ENCODE peak calls at places on chromosomes 13 and 19, in eight cellular contexts. J, C, Z, R, I, D, X and K are unnamed samples.
A peak's percentile ranks its signal among the peaks of the same experiment; 100 is the strongest.

GRCh38 chr13:31261241-31261640 is 61.5 kb downstream of the B3GLCT start:
- DNase-seq in J (no peak), C (no peak), Z (no peak), R (no peak), I (no peak), D (no peak), X (no peak), K (no peak)

GRCh38 chr13:109154546-109154945 is 525.1 kb downstream of the MYO16 start:
- DNase-seq in J (no peak), C (no peak), Z (no peak), R (no peak), I (no peak), D (no peak), X (no peak), K (no peak)

GRCh38 chr19:18574691-18575291 is 3.1 kb downstream of the UBA52 start:
- DNase-seq in J (no peak), C (no peak), Z (no peak), R (no peak), I (no peak), D (no peak), X (no peak), K (no peak)

GRCh38 chr13:99617474-99618255 is 116.4 kb downstream of the TM9SF2 start:
- DNase-seq in J (no peak), C (peak; percentile 12), Z (peak; percentile 30), R (peak; percentile 59), I (peak; percentile 50), D (peak; percentile 46), X (peak; percentile 11), K (no peak)

GRCh38 chr19:3518231-3518630 is 12.1 kb downstream of the FZR1 start:
- DNase-seq in J (no peak), C (no peak), Z (no peak), R (no peak), I (no peak), D (no peak), X (no peak), K (no peak)

GRCh38 chr19:14479985-14480694 is 5.0 kb upstream of the PTGER1 start:
- DNase-seq in J (peak; percentile 59), C (no peak), Z (no peak), R (no peak), I (no peak), D (no peak), X (peak; percentile 59), K (peak; percentile 76)

GRCh38 chr13:52842440-52842839 is 6.0 kb downstream of the PCDH8 start:
- DNase-seq in J (no peak), C (no peak), Z (no peak), R (no peak), I (no peak), D (no peak), X (no peak), K (no peak)

GRCh38 chr19:14381689-14382474 is 638 bp downstream of the ADGRE5 start:
- DNase-seq in J (peak; percentile 72), C (peak; percentile 78), Z (no peak), R (peak; percentile 77), I (peak; percentile 85), D (peak; percentile 62), X (peak; percentile 93), K (peak; percentile 66)

GRCh38 chr19:10412257-10412977 is 7.9 kb upstream of the PDE4A start:
- DNase-seq in J (no peak), C (no peak), Z (no peak), R (no peak), I (no peak), D (no peak), X (peak; percentile 51), K (no peak)

GRCh38 chr13:37306778-37307544 is 201.5 kb upstream of the CSNK1A1L start:
- DNase-seq in J (no peak), C (no peak), Z (no peak), R (no peak), I (no peak), D (no peak), X (no peak), K (no peak)

GRCh38 chr13:57030671-57031070 is 110.0 kb upstream of the PRR20A start:
- DNase-seq in J (no peak), C (no peak), Z (no peak), R (no peak), I (no peak), D (no peak), X (no peak), K (no peak)

GRCh38 chr19:50387176-50387867 is 3.2 kb downstream of the POLD1 start:
- DNase-seq in J (no peak), C (no peak), Z (no peak), R (peak; percentile 82), I (no peak), D (no peak), X (no peak), K (no peak)

GRCh38 chr13:30052127-30052526 is 201.7 kb upstream of the UBL3 start:
- DNase-seq in J (no peak), C (no peak), Z (no peak), R (no peak), I (no peak), D (no peak), X (no peak), K (no peak)

GRCh38 chr13:99004931-99005330 is 27.1 kb upstream of the DOCK9 start:
- DNase-seq in J (no peak), C (no peak), Z (no peak), R (no peak), I (no peak), D (no peak), X (no peak), K (no peak)

GRCh38 chr19:10508707-10509106 is 5.6 kb upstream of the KEAP1 start:
- DNase-seq in J (no peak), C (no peak), Z (no peak), R (no peak), I (no peak), D (no peak), X (no peak), K (no peak)

GRCh38 chr13:97264663-97265062 is 42.5 kb downstream of the MBNL2 start:
- DNase-seq in J (no peak), C (no peak), Z (no peak), R (no peak), I (no peak), D (no peak), X (no peak), K (no peak)
- H3K9me3 ChIP-seq in J (no peaks in the 10 kb centered on the region), C (no peaks in the 10 kb centered on the region), Z (no peaks in the 10 kb centered on the region), R (no peaks in the 10 kb centered on the region), I (no peaks in the 10 kb centered on the region), D (no peaks in the 10 kb centered on the region), X (no peaks in the 10 kb centered on the region), K (no peaks in the 10 kb centered on the region)

GRCh38 chr19:58123354-58123753 is 25.3 kb upstream of the ZSCAN18 start:
- DNase-seq in J (no peak), C (no peak), Z (no peak), R (no peak), I (no peak), D (no peak), X (no peak), K (no peak)

GRCh38 chr19:58117841-58118575 is 20.0 kb upstream of the ZSCAN18 start:
- DNase-seq in J (no peak), C (no peak), Z (no peak), R (no peak), I (no peak), D (no peak), X (no peak), K (no peak)

DNA sequence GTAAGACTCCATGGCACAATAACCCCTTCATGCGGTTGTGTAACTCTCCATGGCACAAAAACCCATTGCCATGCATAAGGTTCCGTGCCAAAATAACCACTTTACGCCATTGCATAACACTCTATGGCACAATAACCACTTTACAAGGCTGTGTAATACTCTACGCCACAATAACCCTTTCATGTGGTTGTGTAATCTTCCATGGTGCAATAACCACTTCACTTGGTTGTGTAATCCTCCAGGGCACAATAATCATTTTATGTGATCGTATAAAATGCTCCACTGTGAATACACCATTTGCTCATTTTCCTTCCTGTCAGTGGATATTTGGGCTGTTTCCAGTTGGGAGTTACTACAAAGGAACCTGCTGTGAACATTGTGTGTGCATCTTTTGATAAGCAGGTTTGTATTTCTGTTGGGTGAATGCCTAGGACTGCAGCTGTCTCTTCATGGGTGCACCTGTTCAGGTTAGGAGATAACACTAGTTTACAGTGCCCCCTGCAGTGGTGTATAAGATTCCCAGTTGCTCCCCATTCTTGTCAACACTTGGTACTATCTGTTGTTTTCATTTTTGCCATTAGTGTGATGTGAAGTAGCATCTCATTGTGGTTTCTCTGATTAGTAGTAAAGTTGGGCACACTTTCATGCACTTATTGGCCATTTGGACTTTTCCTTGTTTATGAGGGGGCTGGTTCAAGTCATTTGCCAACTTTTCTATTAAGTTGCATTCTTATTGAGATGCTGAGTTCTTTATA is 21.1 kb upstream of the ZSCAN18 start:
- DNase-seq in J (no peak), C (no peak), Z (no peak), R (no peak), I (no peak), D (no peak), X (no peak), K (no peak)
- H3K9me3 ChIP-seq in J (peaks cover 90% of the 10 kb centered on the region), C (peaks cover 99% of the 10 kb centered on the region), Z (peaks cover 21% of the 10 kb centered on the region), R (peaks cover 42% of the 10 kb centered on the region), I (peaks cover 2% of the 10 kb centered on the region), D (peaks cover 23% of the 10 kb centered on the region), X (peaks cover 60% of the 10 kb centered on the region), K (peaks cover 31% of the 10 kb centered on the region)

DNA sequence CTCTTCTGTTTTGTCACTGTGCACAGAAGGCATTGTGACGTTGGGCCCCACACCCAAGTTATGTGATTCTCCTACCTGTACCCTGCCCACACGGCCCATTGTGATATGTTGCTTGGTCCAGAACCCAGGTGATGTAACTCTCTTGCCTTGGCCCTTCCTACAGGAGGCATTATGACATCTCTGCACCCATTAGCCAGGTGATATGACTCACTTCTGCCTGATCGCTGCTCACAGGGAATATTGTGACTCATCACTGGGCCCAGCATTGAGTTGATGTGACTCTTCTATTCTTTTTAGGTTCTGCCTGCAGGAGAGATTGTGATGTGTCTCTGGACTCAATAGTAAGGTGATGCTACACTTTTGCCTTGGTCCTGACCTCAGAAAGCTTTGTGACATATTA is 65.4 kb upstream of the ZNF91 start:
- DNase-seq in J (no peak), C (no peak), Z (no peak), R (no peak), I (no peak), D (no peak), X (no peak), K (no peak)
- H3K9me3 ChIP-seq in J (no peaks in the 10 kb centered on the region), C (peaks cover 10% of the 10 kb centered on the region), Z (no peaks in the 10 kb centered on the region), R (peaks cover 2% of the 10 kb centered on the region), I (no peaks in the 10 kb centered on the region), D (no peaks in the 10 kb centered on the region), X (no peaks in the 10 kb centered on the region), K (no peaks in the 10 kb centered on the region)

GRCh38 chr19:53357821-53358581 is 7.5 kb upstream of the ZNF525 start:
- DNase-seq in J (no peak), C (no peak), Z (no peak), R (no peak), I (no peak), D (no peak), X (no peak), K (no peak)

GRCh38 chr19:53355739-53356138 is 9.8 kb upstream of the ZNF525 start:
- DNase-seq in J (no peak), C (no peak), Z (no peak), R (no peak), I (no peak), D (no peak), X (no peak), K (no peak)
- H3K9me3 ChIP-seq in J (peaks cover 79% of the 10 kb centered on the region), C (peaks cover 84% of the 10 kb centered on the region), Z (peaks cover 13% of the 10 kb centered on the region), R (peaks cover 21% of the 10 kb centered on the region), I (peaks cover 26% of the 10 kb centered on the region), D (peaks cover 39% of the 10 kb centered on the region), X (peaks cover 65% of the 10 kb centered on the region), K (peaks cover 23% of the 10 kb centered on the region)

DNA sequence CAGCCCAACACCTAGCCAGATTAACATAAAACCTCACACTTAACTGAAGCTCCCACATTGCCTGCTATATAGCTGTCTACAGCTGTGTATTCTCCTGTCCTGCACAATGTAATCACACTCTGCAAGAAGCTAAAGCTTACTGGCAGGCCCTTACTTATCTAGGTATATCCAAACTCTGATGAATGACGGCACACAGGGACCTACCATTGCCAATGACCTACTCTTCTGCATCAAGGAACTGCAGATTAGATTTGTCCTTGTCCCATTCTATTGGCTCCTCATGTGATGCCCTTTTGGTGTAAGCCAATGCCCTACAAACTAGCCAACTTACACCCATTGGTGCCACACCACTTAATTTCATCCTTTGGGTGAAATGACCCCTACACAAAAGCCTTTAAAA is 26.4 kb downstream of the ZNF45 start:
- DNase-seq in J (no peak), C (no peak), Z (no peak), R (no peak), I (no peak), D (no peak), X (no peak), K (no peak)
- H3K9me3 ChIP-seq in J (peaks cover 90% of the 10 kb centered on the region), C (peaks cover 91% of the 10 kb centered on the region), Z (peaks cover 17% of the 10 kb centered on the region), R (peaks cover 21% of the 10 kb centered on the region), I (peaks cover under 1% of the 10 kb centered on the region), D (peaks cover 18% of the 10 kb centered on the region), X (peaks cover 53% of the 10 kb centered on the region), K (peaks cover 23% of the 10 kb centered on the region)